ENCODE peak calls at places on chromosomes 4 and X, in eight cellular contexts. A, K, I, C, R, O, B and G are unnamed samples.

GRCh38 chr4:147580396-147580795 is 36.8 kb upstream of the TMEM184C start:
- DNase-seq in R (no peak), A (no peak), I (no peak), B (no peak), K (no peak), C (no peak), O (no peak), G (no peak)

GRCh38 chr4:98522603-98523395 is 135.6 kb downstream of the TSPAN5 start:
- DNase-seq in I (no peak), B (no peak), O (peak; percentile 46), A (no peak), K (no peak), R (no peak), C (no peak), G (no peak)

GRCh38 chr4:121819216-121819980 is 4.3 kb downstream of the CCNA2 start:
- DNase-seq in I (no peak), O (no peak), K (no peak), R (no peak), B (no peak), C (no peak), A (no peak), G (no peak)

GRCh38 chrX:49075347-49075746 is 1.5 kb upstream of the PRAF2 start:
- DNase-seq in K (no peak), I (no peak), R (no peak), O (no peak), A (no peak), B (no peak), C (no peak), G (no peak)

GRCh38 chrX:114970806-114971205 is 46.6 kb downstream of the IL13RA2 start:
- DNase-seq in K (no peak), C (no peak), I (no peak), A (no peak), O (no peak), B (no peak), R (no peak), G (no peak)

GRCh38 chrX:1394731-1395501 is 3.0 kb upstream of the SLC25A6 start:
- DNase-seq in C (no peak), R (no peak), I (no peak), K (no peak), B (no peak), O (no peak), A (no peak), G (no peak)

GRCh38 chrX:133229361-133229760 is 11.2 kb upstream of the TFDP3 start:
- DNase-seq in I (no peak), K (no peak), A (no peak), O (no peak), R (no peak), B (no peak), C (no peak), G (no peak)

GRCh38 chr4:109574443-109574850 is 14.4 kb downstream of the MCUB start:
- DNase-seq in R (no peak), B (no peak), C (no peak), A (no peak), K (peak; percentile 25), O (no peak), I (peak; percentile 14), G (peak; percentile 56)

GRCh38 chr4:175422331-175422730 is 389.7 kb downstream of the GPM6A start:
- DNase-seq in C (no peak), K (no peak), A (no peak), B (no peak), R (no peak), I (no peak), O (no peak), G (no peak)

GRCh38 chr4:7315286-7315685 is 119.4 kb downstream of the PSAPL1 start:
- DNase-seq in C (no peak), O (no peak), K (no peak), I (no peak), B (no peak), R (no peak), A (no peak), G (peak; percentile 18)

GRCh38 chr4:40897557-40898203 is 147.9 kb downstream of the NSUN7 start:
- DNase-seq in O (peak; percentile 75), B (peak; percentile 89), K (peak; percentile 63), R (peak; percentile 80), I (peak; percentile 74), C (peak; percentile 43), A (peak; percentile 7), G (peak; percentile 85)

GRCh38 chr4:159685406-159686092 is 582.7 kb downstream of the RAPGEF2 start:
- DNase-seq in I (no peak), A (no peak), O (no peak), K (no peak), B (no peak), C (no peak), R (no peak), G (no peak)

GRCh38 chr4:86250006-86250405 is 109.8 kb downstream of the MAPK10 start:
- DNase-seq in B (no peak), A (no peak), C (no peak), I (no peak), O (no peak), R (no peak), K (no peak), G (no peak)

GRCh38 chr4:133866328-133866699 is 335.3 kb downstream of the PABPC4L start:
- DNase-seq in K (no peak), A (no peak), I (no peak), C (no peak), B (no peak), O (no peak), R (no peak), G (no peak)

GRCh38 chr4:47882228-47882627 is 32.2 kb downstream of the NFXL1 start:
- DNase-seq in C (no peak), I (no peak), O (no peak), B (no peak), K (no peak), A (no peak), R (no peak), G (no peak)

GRCh38 chrX:102765217-102765616 is 44.7 kb downstream of the GPRASP3 start:
- DNase-seq in I (no peak), B (no peak), O (no peak), K (no peak), R (no peak), C (peak; percentile 15), A (no peak), G (peak; percentile 46)

GRCh38 chr4:155548173-155548572 is 118.5 kb upstream of the GUCY1A1 start:
- DNase-seq in C (no peak), O (no peak), B (no peak), R (no peak), I (no peak), A (no peak), K (no peak), G (no peak)

GRCh38 chrX:120310861-120311631 is at the start of gene TMEM255A:
- DNase-seq in B (no peak), I (no peak), A (no peak), K (peak; percentile 26), R (peak; percentile 36), C (no peak), O (peak; percentile 13), G (peak; percentile 53)

GRCh38 chr4:181822005-181822375 is 421.2 kb upstream of the TENM3 start:
- DNase-seq in B (no peak), I (no peak), R (peak; percentile 75), K (peak; percentile 90), O (no peak), C (no peak), A (no peak), G (no peak)

GRCh38 chrX:72394518-72395163 is 88.9 kb upstream of the CITED1 start:
- DNase-seq in O (no peak), R (no peak), A (no peak), B (no peak), K (no peak), I (no peak), C (no peak), G (peak; percentile 47)

GRCh38 chr4:47315346-47315745 is 148.2 kb downstream of the COMMD8 start:
- DNase-seq in O (no peak), B (no peak), C (no peak), K (no peak), R (no peak), I (no peak), A (no peak), G (no peak)

GRCh38 chr4:126727461-126727860 is 905.3 kb upstream of the INTU start:
- DNase-seq in C (no peak), R (no peak), I (peak; percentile 15), K (no peak), A (no peak), O (no peak), B (no peak), G (no peak)

GRCh38 chr4:186606593-186606992 is 51.2 kb upstream of the MTNR1A start:
- DNase-seq in O (no peak), I (peak; percentile 70), R (no peak), A (no peak), C (no peak), K (no peak), B (no peak), G (no peak)